ENCODE peak calls at places on chromosomes 1 and 21, in ten cellular contexts. P is T-cell, Y is NCI-H1436, T is fibroblast of pulmonary artery, W is GM10248, K is A549, H is neural crest cell, R is osteocyte, L is fibroblast of the conjunctiva, Q is heart left ventricle. U is an unnamed sample.

GRCh38 chr1:227449727-227450420 is 113.5 kb upstream of the ZNF678 start:
- DNase-seq in P (no peak), Y (no peak), T (no peak), W (no peak), K (no peak), H (no peak), R (no peak), L (no peak), Q (no peak), U (no peak)

GRCh38 chr1:46285730-46286477 is 17.5 kb downstream of the LRRC41 start:
- DNase-seq in P (no peak), Y (no peak), T (no peak), W (no peak), K (no peak), H (no peak), R (no peak), L (no peak), Q (no peak), U (no peak)

GRCh38 chr1:186440584-186440983 is 20.3 kb downstream of the PDC start:
- DNase-seq in P (no peak), Y (peak), T (no peak), W (no peak), K (peak), H (no peak), R (no peak), L (no peak), Q (no peak), U (no peak)

GRCh38 chr21:43699933-43700599 is 18.9 kb upstream of the PDXK start:
- DNase-seq in P (no peak), Y (no peak), T (no peak), W (no peak), K (no peak), H (no peak), R (no peak), L (no peak), Q (no peak), U (no peak)

GRCh38 chr1:181318022-181318857 is 165.1 kb upstream of the CACNA1E start:
- DNase-seq in P (no peak), Y (no peak), T (no peak), W (no peak), K (no peak), H (peak), R (peak), L (no peak), Q (no peak), U (no peak)

GRCh38 chr1:29284961-29285560 is 48.7 kb downstream of the PTPRU start:
- DNase-seq in P (no peak), Y (no peak), T (no peak), W (no peak), K (no peak), H (no peak), R (no peak), L (no peak), Q (no peak), U (no peak)

GRCh38 chr1:221829327-221830011 is 87.6 kb upstream of the DUSP10 start:
- DNase-seq in P (peak), Y (peak), T (peak), W (no peak), K (peak), H (no peak), R (no peak), L (peak), Q (no peak), U (no peak)

GRCh38 chr1:10669570-10669969 is 126.9 kb downstream of the CASZ1 start:
- DNase-seq in P (no peak), Y (no peak), T (no peak), W (no peak), K (no peak), H (no peak), R (no peak), L (no peak), Q (no peak), U (no peak)

GRCh38 chr1:172343246-172344099 is 77.0 kb upstream of the C1orf105 start:
- DNase-seq in P (no peak), Y (no peak), T (peak), W (no peak), K (no peak), H (no peak), R (no peak), L (peak), Q (no peak), U (no peak)

GRCh38 chr1:205495237-205495823 is 9.1 kb upstream of the CDK18 start:
- DNase-seq in P (no peak), Y (peak), T (no peak), W (no peak), K (no peak), H (no peak), R (no peak), L (no peak), Q (peak), U (no peak)

GRCh38 chr1:163106364-163106987 is 37.3 kb downstream of the RGS4 start:
- DNase-seq in P (no peak), Y (no peak), T (no peak), W (no peak), K (no peak), H (no peak), R (no peak), L (no peak), Q (no peak), U (no peak)

GRCh38 chr1:177023710-177024109 is 140.8 kb downstream of the ASTN1 start:
- DNase-seq in P (no peak), Y (no peak), T (no peak), W (no peak), K (no peak), H (no peak), R (no peak), L (no peak), Q (no peak), U (no peak)

GRCh38 chr1:9263276-9263855 is 28.8 kb downstream of the H6PD start:
- DNase-seq in P (no peak), Y (no peak), T (no peak), W (no peak), K (no peak), H (no peak), R (no peak), L (no peak), Q (peak), U (no peak)

GRCh38 chr1:175521265-175522040 is 221.9 kb downstream of the TNR start:
- DNase-seq in P (no peak), Y (no peak), T (no peak), W (no peak), K (no peak), H (no peak), R (no peak), L (no peak), Q (no peak), U (no peak)

GRCh38 chr1:207959141-207959825 is 48.4 kb upstream of the CD34 start:
- DNase-seq in P (no peak), Y (no peak), T (peak), W (peak), K (no peak), H (peak), R (no peak), L (no peak), Q (peak), U (peak)

GRCh38 chr1:109771712-109772657 is 8.3 kb upstream of the EPS8L3 start:
- DNase-seq in P (no peak), Y (no peak), T (no peak), W (no peak), K (no peak), H (no peak), R (no peak), L (no peak), Q (no peak), U (no peak)

GRCh38 chr21:14523234-14523633 is 22.9 kb downstream of the SAMSN1 start:
- DNase-seq in P (no peak), Y (no peak), T (no peak), W (peak), K (no peak), H (no peak), R (no peak), L (no peak), Q (no peak), U (no peak)

GRCh38 chr1:179754031-179754624 is 11.0 kb downstream of the FAM163A start:
- DNase-seq in P (no peak), Y (no peak), T (peak), W (no peak), K (no peak), H (no peak), R (no peak), L (peak), Q (no peak), U (no peak)

GRCh38 chr1:16073490-16074104 is at the start of gene FAM131C:
- DNase-seq in P (no peak), Y (no peak), T (no peak), W (peak), K (peak), H (peak), R (no peak), L (no peak), Q (no peak), U (peak)

GRCh38 chr1:85356130-85356529 is 79.7 kb upstream of the BCL10 start:
- DNase-seq in P (no peak), Y (no peak), T (no peak), W (no peak), K (no peak), H (no peak), R (no peak), L (no peak), Q (no peak), U (no peak)

GRCh38 chr21:42336065-42336464 is 14.7 kb downstream of the TFF2 start:
- DNase-seq in P (no peak), Y (no peak), T (peak), W (no peak), K (no peak), H (no peak), R (peak), L (no peak), Q (no peak), U (no peak)

GRCh38 chr1:176752505-176752904 is 289.5 kb downstream of the PAPPA2 start:
- DNase-seq in P (no peak), Y (no peak), T (no peak), W (no peak), K (no peak), H (no peak), R (no peak), L (no peak), Q (no peak), U (no peak)

GRCh38 chr1:213425631-213426030 is 374.6 kb downstream of the RPS6KC1 start:
- DNase-seq in P (no peak), Y (no peak), T (no peak), W (no peak), K (no peak), H (no peak), R (peak), L (no peak), Q (no peak), U (no peak)

GRCh38 chr1:161013591-161014513 is 7.1 kb downstream of the F11R start:
- DNase-seq in P (peak), Y (no peak), T (peak), W (peak), K (peak), H (no peak), R (no peak), L (peak), Q (peak), U (peak)

GRCh38 chr1:231340328-231341013 is 2.4 kb downstream of the SPRTN start:
- DNase-seq in P (no peak), Y (no peak), T (no peak), W (no peak), K (no peak), H (no peak), R (no peak), L (no peak), Q (no peak), U (no peak)

GRCh38 chr21:34640858-34641257 is 25.9 kb upstream of the RCAN1 start:
- DNase-seq in P (no peak), Y (no peak), T (peak), W (no peak), K (peak), H (no peak), R (no peak), L (peak), Q (no peak), U (no peak)

GRCh38 chr1:164560076-164560475 is 1.1 kb downstream of the PBX1 start:
- DNase-seq in P (no peak), Y (no peak), T (peak), W (no peak), K (no peak), H (no peak), R (no peak), L (no peak), Q (no peak), U (no peak)

GRCh38 chr1:39395357-39395831 is 96.0 kb upstream of the BMP8A start:
- DNase-seq in P (no peak), Y (no peak), T (peak), W (no peak), K (peak), H (no peak), R (no peak), L (peak), Q (no peak), U (no peak)

GRCh38 chr1:9293512-9294439 is 1.1 kb downstream of the SPSB1 start:
- DNase-seq in P (peak), Y (no peak), T (peak), W (peak), K (peak), H (no peak), R (no peak), L (no peak), Q (peak), U (peak)

GRCh38 chr1:226662704-226663326 is 76.3 kb downstream of the ITPKB start:
- DNase-seq in P (peak), Y (no peak), T (peak), W (peak), K (peak), H (no peak), R (peak), L (peak), Q (peak), U (peak)

GRCh38 chr1:109931189-109931672 is 20.6 kb downstream of the CSF1 start:
- DNase-seq in P (no peak), Y (no peak), T (peak), W (no peak), K (peak), H (peak), R (peak), L (peak), Q (peak), U (no peak)

GRCh38 chr1:223233410-223234163 is 90.5 kb upstream of the TLR5 start:
- DNase-seq in P (no peak), Y (no peak), T (peak), W (no peak), K (peak), H (no peak), R (peak), L (peak), Q (no peak), U (no peak)

GRCh38 chr21:42474043-42474831 is 21.8 kb downstream of the RSPH1 start:
- DNase-seq in P (no peak), Y (no peak), T (peak), W (peak), K (peak), H (no peak), R (peak), L (no peak), Q (no peak), U (peak)

GRCh38 chr1:246554201-246554600 is 11.9 kb downstream of the TFB2M start:
- DNase-seq in P (no peak), Y (no peak), T (no peak), W (no peak), K (no peak), H (no peak), R (no peak), L (no peak), Q (no peak), U (no peak)